ENCODE peak calls at places on chromosome 19, in six cellular contexts. T is B cell, U is pancreas, E is BJ, S is neural crest cell, G is WERI-Rb-1. B is an unnamed sample.

GRCh38 chr19:35436477-35437141 is 11.4 kb upstream of the FFAR2 start:
- DNase-seq in G (peak), T (no peak), U (peak), S (no peak), E (no peak), B (no peak)

GRCh38 chr19:43777163-43777700 is 3.5 kb downstream of the KCNN4 start:
- DNase-seq in G (no peak), S (no peak), E (no peak), U (no peak), T (no peak), B (peak)

GRCh38 chr19:39093761-39094160 is 9.6 kb downstream of the ACP7 start:
- DNase-seq in E (peak), U (no peak), T (no peak), G (no peak), S (no peak), B (no peak)

GRCh38 chr19:48991823-48992570 is 1.1 kb downstream of the GYS1 start:
- DNase-seq in E (no peak), U (no peak), S (no peak), G (peak), T (no peak), B (peak)

GRCh38 chr19:27929399-27929798 is 1283.6 kb downstream of the UQCRFS1 start:
- DNase-seq in E (no peak), G (peak), U (no peak), T (no peak), S (no peak), B (no peak)

GRCh38 chr19:40525234-40526051 is 51.2 kb upstream of the SHKBP1 start:
- DNase-seq in U (no peak), G (peak), S (no peak), T (no peak), E (no peak), B (no peak)

GRCh38 chr19:5091576-5092215 is 122.8 kb downstream of the KDM4B start:
- DNase-seq in G (peak), U (peak), S (no peak), E (no peak), T (no peak), B (no peak)

GRCh38 chr19:22332924-22333323 is 46.7 kb downstream of the ZNF729 start:
- DNase-seq in E (no peak), G (no peak), U (no peak), T (no peak), S (no peak), B (no peak)

GRCh38 chr19:48539503-48540096 is 12.4 kb upstream of the SULT2B1 start:
- DNase-seq in S (no peak), U (no peak), T (no peak), E (no peak), G (no peak), B (no peak)

GRCh38 chr19:31147234-31147633 is 202.0 kb downstream of the TSHZ3 start:
- DNase-seq in S (no peak), T (no peak), E (no peak), G (no peak), U (no peak), B (no peak)

GRCh38 chr19:31145909-31146453 is 203.3 kb downstream of the TSHZ3 start:
- DNase-seq in S (no peak), T (no peak), U (no peak), E (no peak), G (no peak), B (no peak)

GRCh38 chr19:31148671-31149070 is 200.6 kb downstream of the TSHZ3 start:
- DNase-seq in E (no peak), T (no peak), S (no peak), U (no peak), G (no peak), B (no peak)

GRCh38 chr19:31146546-31147183 is 202.6 kb downstream of the TSHZ3 start:
- DNase-seq in T (no peak), U (no peak), E (no peak), S (no peak), G (no peak), B (no peak)

DNA sequence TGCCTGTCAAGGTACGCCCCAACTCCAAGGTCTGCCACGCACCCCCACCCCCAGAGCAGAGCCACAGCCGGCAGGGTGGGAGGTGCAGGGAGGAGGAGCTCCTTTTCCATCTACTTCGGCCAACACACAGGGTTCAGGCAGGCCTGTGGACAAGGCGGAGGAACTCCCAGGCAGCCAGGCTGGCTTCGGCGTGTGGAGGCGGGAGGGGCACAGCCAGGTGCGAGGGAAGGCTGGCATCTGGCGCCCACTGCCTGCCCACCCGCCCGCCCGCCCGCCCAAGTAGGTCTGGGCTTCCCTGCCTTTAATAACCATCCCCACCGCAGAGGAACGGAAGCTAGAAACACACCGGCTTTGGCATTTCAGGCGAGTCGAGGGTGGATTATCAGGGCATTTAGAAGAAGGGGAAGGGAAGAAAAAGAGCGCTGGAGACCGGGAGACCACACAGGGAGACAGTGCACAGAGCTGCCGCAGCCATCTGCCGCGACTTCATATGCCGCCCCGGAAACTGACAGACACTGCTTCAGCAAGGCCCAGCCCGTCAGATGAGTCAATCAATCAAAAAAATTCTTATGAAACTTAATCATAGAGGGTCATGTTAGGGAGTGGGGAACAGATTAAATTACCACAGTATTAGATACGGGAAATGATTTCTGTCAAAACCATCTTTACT is 199.8 kb downstream of the TSHZ3 start:
- DNase-seq in U (no peak), T (no peak), G (peak), E (no peak), S (no peak), B (no peak)
- TF ChIP-seq CTCF in U (no peak), T (no peak), G (no peak), E (no peak), S (no peak), B (no peak)

DNA sequence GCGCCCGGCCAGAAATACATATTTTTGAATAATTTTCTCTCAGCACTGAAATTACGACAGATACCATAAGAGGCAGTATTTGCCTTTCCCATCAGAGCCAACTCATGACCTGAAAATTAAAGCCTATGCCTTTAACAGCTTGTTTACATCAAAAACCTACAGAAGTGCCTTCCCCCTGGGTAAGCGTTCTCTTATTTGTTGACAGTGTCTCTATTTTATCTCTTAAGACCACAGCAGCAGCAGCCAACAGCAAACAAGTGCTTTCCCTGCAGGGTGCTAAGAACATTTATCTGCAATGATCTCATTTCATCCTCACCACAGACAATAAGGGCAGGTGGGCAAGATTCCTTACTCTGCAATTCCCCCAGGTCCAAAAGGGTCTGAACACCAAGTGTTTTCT is 6.0 kb downstream of the AKAP8L start:
- DNase-seq in E (no peak), S (no peak), T (no peak), U (no peak), G (no peak), B (no peak)
- TF ChIP-seq CTCF in E (no peak), S (no peak), T (no peak), U (no peak), G (no peak), B (no peak)

GRCh38 chr19:12495002-12495802 is 10.6 kb upstream of the ZNF709 start:
- DNase-seq in S (peak), U (peak), T (peak), E (peak), G (peak), B (peak)
- TF ChIP-seq CTCF in S (peak), U (no peak), T (peak), E (peak), G (peak), B (peak)

GRCh38 chr19:32324631-32325215 is 20.7 kb upstream of the ZNF507 start:
- DNase-seq in U (no peak), G (no peak), T (no peak), E (no peak), S (no peak), B (no peak)
- TF ChIP-seq CTCF in U (no peak), G (no peak), T (no peak), E (peak), S (no peak), B (no peak)

GRCh38 chr19:46297700-46298476 is 1.0 kb downstream of the HIF3A start:
- DNase-seq in G (no peak), E (no peak), U (no peak), S (no peak), T (no peak), B (no peak)
- TF ChIP-seq CTCF in G (no peak), E (peak), U (no peak), S (no peak), T (no peak), B (no peak)

GRCh38 chr19:50330365-50331078 is 1.3 kb upstream of the KCNC3 start:
- DNase-seq in G (peak), E (no peak), S (peak), T (peak), U (peak), B (peak)

GRCh38 chr19:50327013-50327412 is 2.2 kb downstream of the KCNC3 start:
- DNase-seq in U (no peak), G (no peak), E (no peak), T (no peak), S (no peak), B (peak)

GRCh38 chr19:50329146-50329925 is at the start of gene KCNC3:
- DNase-seq in T (peak), E (peak), U (peak), G (peak), S (peak), B (peak)

GRCh38 chr19:50327461-50328256 is 1.5 kb downstream of the KCNC3 start:
- DNase-seq in E (no peak), T (no peak), U (no peak), G (no peak), S (no peak), B (peak)

GRCh38 chr19:50328257-50329145 is 676 bp downstream of the KCNC3 start:
- DNase-seq in U (no peak), E (no peak), G (no peak), T (peak), S (no peak), B (peak)
- TF ChIP-seq CTCF in U (no peak), E (no peak), G (no peak), T (peak), S (peak), B (peak)

B was measured in GM13977.